ENCODE peak calls at places on chromosomes 11 and 22, in six cellular contexts. B is K562, X is HepG2, V is A549, Y is GM12878, U is endothelial cell of umbilical vein. H is an unnamed sample.
A peak's percentile ranks its signal among the peaks of the same experiment; 100 is the strongest.

GRCh38 chr11:461626-462025 is 11.5 kb downstream of the PTDSS2 start:
- DNase-seq in U (no peak), Y (no peak), B (no peak), V (no peak), X (no peak), H (no peak)

GRCh38 chr22:50282361-50283144 is 12.4 kb upstream of the MAPK11 start:
- DNase-seq in Y (no peak), B (no peak), V (peak; percentile 73), X (no peak), U (no peak), H (no peak)

GRCh38 chr22:50625131-50625567 is 2.8 kb downstream of the ARSA start:
- DNase-seq in X (no peak), Y (no peak), V (no peak), U (no peak), B (no peak), H (no peak)

GRCh38 chr11:59426361-59427067 is at the start of gene OR5A2:
- DNase-seq in X (no peak), B (no peak), V (no peak), U (no peak), Y (no peak), H (no peak)

GRCh38 chr22:37827056-37827455 is 3.9 kb downstream of the GALR3 start:
- DNase-seq in Y (no peak), V (no peak), U (no peak), X (no peak), B (no peak), H (no peak)

GRCh38 chr11:114285599-114285998 is 10.6 kb upstream of the NNMT start:
- DNase-seq in U (no peak), Y (no peak), V (no peak), X (no peak), B (no peak), H (no peak)

GRCh38 chr11:46127150-46127638 is 5.9 kb upstream of the PHF21A start:
- DNase-seq in V (peak; percentile 97), Y (no peak), X (peak; percentile 85), B (peak; percentile 64), U (no peak), H (peak; percentile 96)

GRCh38 chr11:125192194-125192593 is 27.6 kb downstream of the PKNOX2 start:
- DNase-seq in V (no peak), B (no peak), Y (no peak), X (no peak), U (peak; percentile 87), H (no peak)

GRCh38 chr11:11444027-11444799 is 91.2 kb upstream of the CSNK2A3 start:
- DNase-seq in B (no peak), X (no peak), Y (no peak), V (no peak), U (no peak), H (no peak)

GRCh38 chr11:15826826-15827225 is 529.5 kb downstream of the SOX6 start:
- DNase-seq in X (no peak), V (peak; percentile 25), U (peak; percentile 49), Y (no peak), B (peak; percentile 68), H (peak; percentile 37)

GRCh38 chr11:134372961-134373360 is 39.1 kb downstream of the B3GAT1 start:
- DNase-seq in V (no peak), B (no peak), X (no peak), Y (no peak), U (no peak), H (no peak)

GRCh38 chr11:16561150-16561549 is 177.3 kb upstream of the C11orf58 start:
- DNase-seq in B (no peak), Y (no peak), V (no peak), X (no peak), U (no peak), H (no peak)

GRCh38 chr11:6635082-6635932 is 16.1 kb upstream of the TPP1 start:
- DNase-seq in V (no peak), Y (no peak), U (peak; percentile 98), X (peak; percentile 40), B (no peak), H (peak; percentile 93)

GRCh38 chr22:17436981-17437410 is 67.7 kb downstream of the CECR2 start:
- DNase-seq in Y (no peak), U (no peak), V (no peak), X (no peak), B (no peak), H (no peak)

GRCh38 chr11:121024989-121025388 is 1.1 kb downstream of the TBCEL start:
- DNase-seq in U (no peak), Y (no peak), V (peak; percentile 1), X (peak; percentile 30), B (no peak), H (peak; percentile 24)

GRCh38 chr11:12802418-12803085 is 128.3 kb downstream of the TEAD1 start:
- DNase-seq in B (peak; percentile 26), X (peak; percentile 99), Y (no peak), U (peak; percentile 98), V (peak; percentile 94), H (no peak)

GRCh38 chr11:36069576-36070214 is 125.8 kb downstream of the LDLRAD3 start:
- DNase-seq in B (no peak), Y (peak; percentile 15), V (no peak), X (no peak), U (no peak), H (no peak)

GRCh38 chr11:2752204-2752772 is 52.5 kb upstream of the KCNQ1OT1 start:
- DNase-seq in B (no peak), X (no peak), U (no peak), Y (no peak), V (no peak), H (no peak)

GRCh38 chr11:130166457-130166784 is 6.8 kb downstream of the ST14 start:
- DNase-seq in U (peak; percentile 32), X (peak; percentile 33), Y (no peak), B (no peak), V (peak; percentile 87), H (peak; percentile 57)

GRCh38 chr22:37020192-37020479 is 594 bp downstream of the MPST start:
- DNase-seq in X (no peak), U (peak; percentile 47), Y (no peak), V (no peak), B (peak; percentile 25), H (peak; percentile 64)

GRCh38 chr22:38249301-38249700 is 23.5 kb downstream of the TMEM184B start:
- DNase-seq in B (no peak), X (no peak), Y (no peak), U (no peak), V (no peak), H (no peak)

GRCh38 chr11:44133335-44133946 is 38.0 kb downstream of the EXT2 start:
- DNase-seq in V (peak; percentile 23), X (peak; percentile 17), U (peak; percentile 64), Y (no peak), B (peak; percentile 32), H (peak; percentile 31)

GRCh38 chr11:57791321-57792059 is 29.9 kb downstream of the CTNND1 start:
- DNase-seq in U (no peak), V (no peak), X (no peak), Y (no peak), B (no peak), H (peak; percentile 15)

GRCh38 chr11:78420796-78421209 is 3.2 kb upstream of the GAB2 start:
- DNase-seq in U (peak; percentile 69), B (no peak), Y (no peak), X (no peak), V (no peak), H (peak; percentile 81)

GRCh38 chr11:1862588-1863351 is 9.9 kb downstream of the LSP1 start:
- DNase-seq in V (peak; percentile 40), U (no peak), X (no peak), Y (no peak), B (no peak), H (no peak)

GRCh38 chr11:63240791-63241379 is 2.5 kb downstream of the SLC22A25 start:
- DNase-seq in X (peak; percentile 78), U (no peak), V (no peak), Y (no peak), B (no peak), H (no peak)

GRCh38 chr11:130740819-130741218 is 175.5 kb downstream of the SNX19 start:
- DNase-seq in Y (no peak), V (no peak), U (peak; percentile 7), X (no peak), B (no peak), H (no peak)

GRCh38 chr11:66443602-66444001 is 5.0 kb upstream of the MRPL11 start:
- DNase-seq in U (no peak), B (no peak), V (peak; percentile 48), Y (no peak), X (no peak), H (peak; percentile 94)
- TF ChIP-seq MAX in U (no peak), B (no peak), V (no peak), Y (no peak), X (no peak), H (peak; percentile 85)

GRCh38 chr11:14773755-14774154 is 118.3 kb downstream of the CYP2R1 start:
- DNase-seq in X (no peak), Y (no peak), U (no peak), B (no peak), V (no peak), H (peak; percentile 12)
- TF ChIP-seq CTCF in X (peak; percentile 22), Y (peak; percentile 8), U (peak; percentile 1), B (peak; percentile 26), V (no peak), H (peak; percentile 5)

DNA sequence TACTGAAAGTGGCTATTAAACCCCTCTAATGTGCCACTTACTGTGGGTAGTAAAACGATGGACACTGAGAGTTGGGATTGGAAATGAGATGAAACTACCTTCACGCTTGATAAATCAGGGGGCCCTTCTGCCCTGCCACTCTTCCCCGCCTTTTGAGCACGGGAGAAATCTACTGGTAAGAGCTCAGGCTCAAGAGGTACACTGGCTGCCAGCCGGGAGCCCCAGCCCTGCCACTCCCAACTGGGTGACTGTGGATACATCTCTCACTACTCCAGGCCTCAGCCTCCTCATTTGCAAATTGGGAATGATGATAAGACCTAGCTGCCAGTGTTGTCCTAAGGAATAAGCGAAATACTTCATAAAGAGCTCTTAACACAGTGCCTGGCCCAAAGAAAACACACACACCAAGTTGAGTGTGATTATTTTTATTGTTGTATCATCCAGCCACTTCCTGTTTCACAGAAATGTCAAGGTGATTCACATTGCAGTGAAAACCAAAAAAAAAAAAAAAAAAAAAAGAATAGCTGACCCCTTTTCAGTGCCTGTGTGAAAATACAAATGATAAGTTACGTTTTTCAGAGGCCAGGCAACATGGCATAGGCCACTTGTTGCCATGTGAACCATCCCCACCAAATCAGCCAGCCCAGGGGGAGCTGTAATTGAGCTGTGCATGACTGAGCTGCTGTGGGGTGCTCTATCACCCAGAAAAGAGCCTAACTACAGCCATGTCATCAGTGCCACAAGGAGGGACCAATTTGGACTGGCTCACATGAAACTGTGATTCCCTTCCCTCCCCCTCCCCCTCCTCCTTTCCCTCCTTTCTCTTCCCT is 4.4 kb upstream of the ZNRD2 start:
- DNase-seq in X (no peak), U (peak; percentile 66), B (no peak), Y (no peak), V (no peak), H (no peak)
- TF ChIP-seq MYC in X (no peak), U (no peak), B (no peak), Y (no peak), V (no peak), H (no peak)

GRCh38 chr11:119316729-119317591 is at the start of gene MCAM:
- DNase-seq in Y (no peak), B (peak; percentile 93), V (no peak), X (peak; percentile 41), U (peak; percentile 65), H (peak; percentile 93)
- TF ChIP-seq MAX in Y (no peak), B (peak; percentile 31), V (no peak), X (peak; percentile 53), U (no peak), H (no peak)

GRCh38 chr11:128172046-128172878 is 415.1 kb downstream of the ETS1 start:
- DNase-seq in U (peak; percentile 91), B (peak; percentile 14), V (peak; percentile 65), Y (peak; percentile 38), X (peak; percentile 46), H (peak; percentile 84)
- TF ChIP-seq CTCF in U (peak; percentile 64), B (peak; percentile 81), V (peak; percentile 81), Y (peak; percentile 68), X (peak; percentile 79), H (peak; percentile 74)